ENCODE peak calls at places on chromosome 18, in seven cellular contexts. T is activated naive CD8-positive, alpha-beta T cell treated with anti-CD3 and anti-CD28 coated beads, Interleukin-2, amount 50 U/mL, for 16 hours; S is NCI-H1436 treated with DMSO at 0.1 percent for 48 hours; P is glutamatergic neuron; O is germinal center; K is epithelial cell of prostate; X is GM23338. I is an unnamed sample.

GRCh38 chr18:78080081-78080480 is 830.4 kb downstream of the GALR1 start:
- DNase-seq in T (no peak), S (no peak), P (no peak), O (no peak), K (no peak), X (no peak), I (no peak)

GRCh38 chr18:12751891-12752290 is 49.0 kb downstream of the PSMG2 start:
- DNase-seq in T (no peak), S (no peak), P (no peak), O (no peak), K (no peak), X (no peak), I (no peak)

GRCh38 chr18:50632895-50633515 is 73.1 kb downstream of the MAPK4 start:
- DNase-seq in T (no peak), S (no peak), P (no peak), O (no peak), K (no peak), X (no peak), I (no peak)

GRCh38 chr18:79513381-79514081 is 117.8 kb downstream of the NFATC1 start:
- DNase-seq in T (no peak), S (no peak), P (no peak), O (no peak), K (no peak), X (no peak), I (no peak)

GRCh38 chr18:67041334-67041733 is 437.4 kb upstream of the CDH19 start:
- DNase-seq in T (no peak), S (no peak), P (no peak), O (no peak), K (no peak), X (peak; percentile 27), I (no peak)

GRCh38 chr18:1412660-1413659 is 508.3 kb downstream of the ADCYAP1 start:
- DNase-seq in T (no peak), S (no peak), P (no peak), O (no peak), K (no peak), X (no peak), I (no peak)

GRCh38 chr18:50429207-50429948 is 54.5 kb downstream of the SKA1 start:
- DNase-seq in T (no peak), S (no peak), P (no peak), O (peak; percentile 19), K (no peak), X (peak; percentile 76), I (peak; percentile 35)

GRCh38 chr18:45449761-45450227 is 165.5 kb upstream of the SLC14A2 start:
- DNase-seq in T (no peak), S (no peak), P (peak; percentile 25), O (no peak), K (no peak), X (no peak), I (no peak)

GRCh38 chr18:35588122-35588521 is 6.6 kb downstream of the GALNT1 start:
- DNase-seq in T (no peak), S (no peak), P (no peak), O (no peak), K (no peak), X (no peak), I (no peak)

GRCh38 chr18:70973626-70974025 is 684.8 kb downstream of the SOCS6 start:
- DNase-seq in T (no peak), S (no peak), P (no peak), O (no peak), K (no peak), X (no peak), I (peak; percentile 5)

GRCh38 chr18:80033181-80034067 is 810 bp upstream of the RBFA start:
- DNase-seq in T (peak; percentile 33), S (peak; percentile 87), P (no peak), O (peak; percentile 60), K (no peak), X (peak; percentile 84), I (peak; percentile 95)

GRCh38 chr18:2905802-2906521 is 59.2 kb downstream of the EMILIN2 start:
- DNase-seq in T (no peak), S (no peak), P (peak; percentile 38), O (peak; percentile 33), K (no peak), X (peak; percentile 69), I (peak; percentile 81)

GRCh38 chr18:7572837-7573236 is 5.7 kb downstream of the PTPRM start:
- DNase-seq in T (no peak), S (no peak), P (no peak), O (no peak), K (no peak), X (no peak), I (no peak)

GRCh38 chr18:26460449-26461091 is 87.8 kb downstream of the KCTD1 start:
- DNase-seq in T (no peak), S (no peak), P (no peak), O (peak; percentile 38), K (peak; percentile 68), X (no peak), I (no peak)

GRCh38 chr18:46859855-46860254 is 57.5 kb downstream of the PIAS2 start:
- DNase-seq in T (no peak), S (no peak), P (no peak), O (no peak), K (no peak), X (no peak), I (no peak)

GRCh38 chr18:61248589-61248988 is 84.6 kb upstream of the CDH20 start:
- DNase-seq in T (no peak), S (no peak), P (no peak), O (no peak), K (no peak), X (no peak), I (no peak)

GRCh38 chr18:62876828-62877227 is 161.5 kb downstream of the PHLPP1 start:
- DNase-seq in T (no peak), S (no peak), P (no peak), O (no peak), K (no peak), X (peak; percentile 28), I (no peak)

GRCh38 chr18:74412106-74412880 is 44.8 kb downstream of the DIPK1C start:
- DNase-seq in T (no peak), S (no peak), P (no peak), O (no peak), K (no peak), X (peak; percentile 26), I (peak; percentile 46)

GRCh38 chr18:433297-433696 is 67.2 kb downstream of the COLEC12 start:
- DNase-seq in T (no peak), S (no peak), P (no peak), O (no peak), K (no peak), X (no peak), I (no peak)